ENCODE peak calls at places on chromosomes 5 and 9, in four cellular contexts. Q, B, X and U are unnamed samples.

GRCh38 chr5:16464664-16465543 is 696 bp downstream of the ZNF622 start:
- DNase-seq in X (no peak), Q (peak; percentile 11), B (peak; percentile 50), U (no peak)

GRCh38 chr5:172718527-172719114 is 52.4 kb downstream of the DUSP1 start:
- DNase-seq in Q (no peak), X (no peak), B (no peak), U (no peak)

GRCh38 chr5:179869641-179870402 is 11.2 kb upstream of the MRNIP start:
- DNase-seq in Q (no peak), X (peak; percentile 52), B (no peak), U (no peak)

GRCh38 chr9:88220652-88221051 is 82.4 kb upstream of the SPATA31C2 start:
- DNase-seq in B (no peak), X (peak; percentile 45), Q (no peak), U (no peak)

GRCh38 chr9:136949817-136950655 is 2.0 kb upstream of the LCN12 start:
- DNase-seq in Q (peak; percentile 72), X (peak; percentile 97), B (peak; percentile 96), U (peak; percentile 92)

GRCh38 chr5:110727025-110727314 is 499 bp upstream of the TMEM232 start:
- DNase-seq in Q (no peak), X (no peak), B (no peak), U (no peak)

GRCh38 chr5:78002690-78003089 is 226.6 kb upstream of the TBCA start:
- DNase-seq in B (no peak), Q (no peak), X (no peak), U (no peak)

GRCh38 chr9:37407468-37407867 is 15.0 kb upstream of the GRHPR start:
- DNase-seq in X (no peak), B (no peak), Q (no peak), U (no peak)

GRCh38 chr5:38420691-38421395 is 135.6 kb downstream of the LIFR start:
- DNase-seq in X (peak; percentile 56), B (peak; percentile 39), Q (peak; percentile 76), U (peak; percentile 48)

GRCh38 chr5:40716000-40716399 is 36.3 kb downstream of the PTGER4 start:
- DNase-seq in Q (peak; percentile 31), X (no peak), B (peak; percentile 13), U (no peak)

GRCh38 chr9:100427366-100428263 is 672 bp downstream of the MSANTD3 start:
- DNase-seq in Q (peak; percentile 70), X (peak; percentile 69), B (peak; percentile 40), U (peak; percentile 66)

GRCh38 chr5:172436874-172437369 is 17.4 kb downstream of the SH3PXD2B start:
- DNase-seq in B (no peak), X (no peak), Q (no peak), U (no peak)

GRCh38 chr9:136520053-136520540 is 25.8 kb downstream of the NOTCH1 start:
- DNase-seq in X (no peak), B (no peak), Q (no peak), U (no peak)

GRCh38 chr5:96868603-96869371 is 7.5 kb upstream of the ERAP2 start:
- DNase-seq in Q (peak; percentile 86), B (peak; percentile 2), X (no peak), U (no peak)

GRCh38 chr5:111461261-111461671 is 51.1 kb downstream of the STARD4 start:
- DNase-seq in Q (peak; percentile 2), B (peak; percentile 7), X (peak; percentile 66), U (no peak)

GRCh38 chr5:73030995-73031394 is 75.2 kb downstream of the FCHO2 start:
- DNase-seq in B (no peak), X (peak; percentile 45), Q (peak; percentile 58), U (no peak)

GRCh38 chr5:126360467-126360866 is 62.7 kb upstream of the GRAMD2B start:
- DNase-seq in X (no peak), Q (no peak), B (no peak), U (no peak)

GRCh38 chr9:98551511-98552286 is 157.0 kb downstream of the GABBR2 start:
- DNase-seq in B (no peak), Q (peak; percentile 63), X (no peak), U (no peak)

GRCh38 chr9:102069969-102070368 is 331.5 kb upstream of the GRIN3A start:
- DNase-seq in B (no peak), X (no peak), Q (no peak), U (no peak)

GRCh38 chr5:78574731-78575161 is 73.8 kb downstream of the LHFPL2 start:
- DNase-seq in B (no peak), X (no peak), Q (no peak), U (no peak)

GRCh38 chr5:2187156-2187555 is 304.4 kb upstream of the IRX4 start:
- DNase-seq in Q (no peak), B (no peak), X (no peak), U (no peak)

GRCh38 chr9:26310294-26310693 is 582.3 kb downstream of the CAAP1 start:
- DNase-seq in Q (peak; percentile 83), B (no peak), X (no peak), U (no peak)

GRCh38 chr9:92947268-92948031 is at the start of gene FGD3:
- DNase-seq in Q (no peak), B (no peak), X (peak; percentile 49), U (no peak)

GRCh38 chr5:146249801-146250200 is 46.4 kb downstream of the RBM27 start:
- DNase-seq in B (no peak), Q (no peak), X (no peak), U (no peak)

GRCh38 chr9:18606281-18606680 is 132.3 kb downstream of the ADAMTSL1 start:
- DNase-seq in X (no peak), B (no peak), Q (peak; percentile 36), U (no peak)

GRCh38 chr5:64166201-64166959 is 737 bp downstream of the RNF180 start:
- DNase-seq in B (peak; percentile 28), X (no peak), Q (no peak), U (no peak)